ENCODE peak calls at places on chromosome 17, in seven cellular contexts. R, V, B, P, Q, T and H are unnamed samples.

GRCh38 chr17:42881768-42882565 is 18.6 kb upstream of the G6PC1 start:
- DNase-seq in V (no peak), B (no peak), R (no peak), P (no peak), T (no peak), Q (no peak), H (no peak)

GRCh38 chr17:600576-601301 is 113.9 kb downstream of the VPS53 start:
- DNase-seq in Q (no peak), V (no peak), P (no peak), R (no peak), T (no peak), B (no peak), H (no peak)

GRCh38 chr17:6473128-6473767 is 29.0 kb downstream of the PIMREG start:
- DNase-seq in B (peak), T (peak), P (peak), R (peak), Q (peak), V (peak), H (peak)

GRCh38 chr17:77208856-77209255 is 68.1 kb downstream of the SEC14L1 start:
- DNase-seq in T (no peak), Q (no peak), V (no peak), B (no peak), R (no peak), P (no peak), H (no peak)

GRCh38 chr17:6137716-6138502 is 67.7 kb downstream of the WSCD1 start:
- DNase-seq in Q (no peak), B (no peak), R (no peak), P (no peak), V (no peak), T (no peak), H (no peak)

GRCh38 chr17:48729335-48730239 is 1.0 kb upstream of the HOXB13 start:
- DNase-seq in T (no peak), R (no peak), P (no peak), B (no peak), Q (no peak), V (no peak), H (no peak)

GRCh38 chr17:40107266-40107980 is 7.0 kb upstream of the NR1D1 start:
- DNase-seq in Q (no peak), V (no peak), B (no peak), T (no peak), R (no peak), P (peak), H (peak)

GRCh38 chr17:16001498-16001897 is 1.9 kb downstream of the TTC19 start:
- DNase-seq in B (no peak), T (no peak), R (no peak), V (no peak), P (no peak), Q (no peak), H (no peak)

GRCh38 chr17:51873302-51873701 is 285.2 kb downstream of the CA10 start:
- DNase-seq in P (no peak), Q (no peak), B (no peak), V (no peak), R (peak), T (no peak), H (no peak)

GRCh38 chr17:72255481-72255880 is 134.7 kb downstream of the SOX9 start:
- DNase-seq in T (no peak), Q (no peak), V (no peak), P (no peak), R (no peak), B (no peak), H (no peak)

GRCh38 chr17:41552455-41552854 is 19.4 kb downstream of the KRT9 start:
- DNase-seq in B (no peak), T (no peak), R (no peak), P (no peak), V (no peak), Q (no peak), H (no peak)

GRCh38 chr17:67221062-67221998 is 23.7 kb downstream of the HELZ start:
- DNase-seq in B (peak), Q (peak), V (peak), T (no peak), P (peak), R (peak), H (peak)

GRCh38 chr17:40313660-40314556 is 4.9 kb downstream of the RARA start:
- DNase-seq in B (no peak), Q (no peak), P (no peak), R (no peak), V (no peak), T (no peak), H (no peak)

GRCh38 chr17:31486351-31487062 is 95.0 kb downstream of the RAB11FIP4 start:
- DNase-seq in V (no peak), T (no peak), B (no peak), P (no peak), R (no peak), Q (no peak), H (peak)

GRCh38 chr17:34251186-34251585 is 3.9 kb upstream of the CCL2 start:
- DNase-seq in Q (no peak), P (no peak), R (no peak), B (no peak), V (no peak), T (no peak), H (no peak)

GRCh38 chr17:40122466-40122943 is 734 bp downstream of the MSL1 start:
- DNase-seq in Q (peak), P (no peak), B (no peak), R (peak), T (no peak), V (peak), H (peak)

GRCh38 chr17:48541574-48542113 is 3.3 kb downstream of the HOXB2 start:
- DNase-seq in T (no peak), R (peak), Q (peak), B (no peak), P (no peak), V (no peak), H (no peak)

GRCh38 chr17:69434164-69434579 is 19.7 kb downstream of the MAP2K6 start:
- DNase-seq in Q (no peak), T (no peak), P (no peak), V (no peak), R (no peak), B (no peak), H (no peak)

GRCh38 chr17:46888727-46889126 is 34.2 kb upstream of the GOSR2 start:
- DNase-seq in B (no peak), V (no peak), R (no peak), Q (no peak), T (no peak), P (no peak), H (no peak)

GRCh38 chr17:49327835-49328784 is 33.9 kb downstream of the ZNF652 start:
- DNase-seq in P (no peak), R (no peak), T (no peak), Q (no peak), V (no peak), B (no peak), H (peak)

GRCh38 chr17:73551756-73552155 is 92.5 kb downstream of the SDK2 start:
- DNase-seq in T (no peak), P (no peak), R (peak), V (no peak), B (peak), Q (no peak), H (no peak)
- TF ChIP-seq REST in T (no peak), P (no peak), R (no peak), V (no peak), B (no peak), Q (no peak), H (no peak)

DNA sequence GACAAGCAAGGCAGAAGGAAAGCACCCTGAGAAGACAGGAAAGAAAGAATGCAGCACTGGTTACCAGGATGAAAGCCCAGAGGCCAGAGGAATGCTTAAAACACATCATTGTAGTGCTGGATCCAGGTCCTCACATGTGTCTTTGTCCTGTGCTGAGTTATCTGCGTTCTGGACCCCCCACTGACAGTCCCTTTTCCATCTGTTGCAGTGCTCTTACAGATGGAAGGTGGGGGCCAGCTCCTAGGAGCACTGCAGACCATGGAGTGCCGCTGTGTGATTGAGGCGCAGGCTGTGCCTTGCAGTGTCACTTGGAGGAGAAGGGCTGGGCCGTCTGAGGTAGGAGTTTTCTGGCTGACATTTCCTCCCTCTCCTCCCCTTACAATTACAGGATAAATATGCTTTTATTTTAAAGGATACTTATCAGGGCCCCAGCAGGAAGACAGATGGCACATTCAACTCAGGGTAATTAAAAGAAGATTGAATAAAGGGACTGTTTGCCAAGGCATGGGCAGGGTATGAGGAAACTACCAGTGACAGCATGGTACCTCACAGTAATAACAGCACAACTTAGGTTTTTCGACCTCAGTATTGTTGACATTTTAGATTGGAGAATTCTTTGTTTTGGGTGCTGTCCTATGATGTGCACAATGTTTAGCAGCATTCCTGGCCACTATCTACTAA is 3.0 kb downstream of the EME1 start:
- DNase-seq in P (no peak), B (no peak), R (no peak), T (no peak), Q (no peak), V (no peak), H (no peak)
- H3K27ac ChIP-seq in P (no peak), B (no peak), R (no peak), T (no peak), Q (no peak), V (no peak), H (no peak)

GRCh38 chr17:57270801-57271245 is 14.5 kb downstream of the MSI2 start:
- DNase-seq in R (no peak), Q (no peak), P (no peak), V (no peak), T (no peak), B (no peak), H (no peak)
- TF ChIP-seq REST in R (no peak), Q (no peak), P (no peak), V (no peak), T (no peak), B (no peak), H (no peak)

GRCh38 chr17:17467021-17467420 is 9.8 kb upstream of the MED9 start:
- DNase-seq in P (no peak), R (no peak), V (no peak), Q (no peak), B (no peak), T (no peak), H (no peak)
- H3K27ac ChIP-seq in P (no peak), R (no peak), V (no peak), Q (no peak), B (no peak), T (no peak), H (no peak)

DNA sequence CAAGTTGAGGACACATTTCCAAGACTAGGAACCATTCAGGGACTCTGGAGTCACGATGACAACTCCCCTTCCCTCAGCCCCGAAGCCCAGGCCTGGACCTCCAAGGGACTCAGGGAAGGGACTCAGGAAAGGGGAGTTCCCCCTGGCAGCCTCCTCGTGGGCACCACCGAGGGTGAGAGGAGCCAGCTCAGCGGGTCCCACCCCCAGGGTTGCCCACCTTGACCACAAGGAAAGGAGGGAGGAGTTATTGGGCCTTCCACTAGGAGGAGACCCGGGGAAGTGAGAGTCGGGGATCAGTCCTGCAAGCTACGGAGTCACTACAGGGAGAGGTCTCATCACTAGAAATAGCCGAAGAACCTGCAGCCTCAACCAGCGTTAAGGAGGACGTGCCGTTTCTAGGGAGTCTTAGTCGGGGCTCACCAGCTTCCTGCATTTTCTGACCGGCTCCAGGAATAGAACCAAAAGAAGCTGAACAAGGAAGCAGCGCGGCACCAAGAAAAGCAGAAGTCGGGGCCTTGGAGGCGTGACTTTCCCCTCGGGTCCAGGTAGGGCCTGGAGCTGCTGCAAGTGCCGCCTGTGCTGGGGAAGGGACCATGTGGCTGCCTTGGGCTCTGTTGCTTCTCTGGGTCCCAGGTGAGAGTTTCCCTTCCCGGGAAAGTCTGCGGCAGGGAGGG is at the start of gene CD300A:
- DNase-seq in P (no peak), V (no peak), B (no peak), T (no peak), R (peak), Q (no peak), H (peak)
- TF ChIP-seq REST in P (no peak), V (no peak), B (no peak), T (no peak), R (no peak), Q (no peak), H (no peak)

GRCh38 chr17:75692976-75693375 is 25.8 kb downstream of the SAP30BP start:
- DNase-seq in B (no peak), Q (no peak), P (no peak), R (no peak), T (no peak), V (no peak), H (no peak)
- H3K27ac ChIP-seq in B (peak), Q (no peak), P (no peak), R (no peak), T (peak), V (peak), H (no peak)

GRCh38 chr17:60594747-60595146 is 5.2 kb upstream of the PPM1D start:
- DNase-seq in V (no peak), P (no peak), R (no peak), Q (no peak), T (no peak), B (no peak), H (no peak)
- TF ChIP-seq REST in V (no peak), P (no peak), R (no peak), Q (no peak), T (no peak), B (no peak), H (no peak)

GRCh38 chr17:19319771-19320505 is 42.6 kb downstream of the B9D1 start:
- DNase-seq in T (no peak), P (no peak), B (no peak), Q (no peak), V (no peak), R (no peak), H (no peak)
- H3K27ac ChIP-seq in T (no peak), P (no peak), B (no peak), Q (no peak), V (no peak), R (no peak), H (no peak)

GRCh38 chr17:79985361-79985760 is 50.3 kb downstream of the TBC1D16 start:
- DNase-seq in T (no peak), Q (no peak), R (no peak), B (no peak), V (no peak), P (no peak), H (no peak)
- TF ChIP-seq REST in T (no peak), Q (no peak), R (no peak), B (no peak), V (no peak), P (no peak), H (no peak)

GRCh38 chr17:78890111-78890897 is 12.7 kb downstream of the CEP295NL start:
- DNase-seq in B (no peak), R (no peak), P (no peak), V (no peak), Q (no peak), T (no peak), H (peak)
- H3K27ac ChIP-seq in B (no peak), R (no peak), P (no peak), V (no peak), Q (no peak), T (no peak), H (peak)